ENCODE peak calls at places on chromosomes 6 and 20, in eight cellular contexts. Z is A549, A is endothelial cell, U is GM10248, B is BJ, W is GM13976, D is omental fat pad, C is cardiac muscle cell. Y is an unnamed sample.

GRCh38 chr20:38222231-38222922 is 38.2 kb downstream of the KIAA1755 start:
- DNase-seq in Z (peak), A (peak), U (peak), B (no peak), W (peak), D (peak), C (peak), Y (peak)

GRCh38 chr6:20400476-20401402 is 940 bp upstream of the E2F3 start:
- DNase-seq in Z (peak), A (peak), U (peak), B (no peak), W (no peak), D (peak), C (peak), Y (peak)

GRCh38 chr6:80163754-80164187 is 57.3 kb downstream of the BCKDHB start:
- DNase-seq in Z (peak), A (no peak), U (peak), B (peak), W (peak), D (no peak), C (peak), Y (peak)

GRCh38 chr6:91645811-91646210 is 1058.9 kb upstream of the MAP3K7 start:
- DNase-seq in Z (no peak), A (no peak), U (no peak), B (no peak), W (no peak), D (no peak), C (no peak), Y (no peak)

GRCh38 chr6:111050265-111051023 is 36.9 kb upstream of the SLC16A10 start:
- DNase-seq in Z (no peak), A (no peak), U (no peak), B (no peak), W (no peak), D (no peak), C (no peak), Y (no peak)

GRCh38 chr6:27250955-27251671 is 3.6 kb downstream of the PRSS16 start:
- DNase-seq in Z (peak), A (peak), U (peak), B (no peak), W (peak), D (no peak), C (peak), Y (peak)

GRCh38 chr6:144104898-144105487 is 9.6 kb upstream of the SF3B5 start:
- DNase-seq in Z (peak), A (peak), U (peak), B (peak), W (peak), D (no peak), C (peak), Y (peak)

GRCh38 chr20:14986026-14986655 is 648.7 kb upstream of the FLRT3 start:
- DNase-seq in Z (peak), A (no peak), U (no peak), B (no peak), W (no peak), D (no peak), C (no peak), Y (no peak)

GRCh38 chr6:111307275-111307858 is 175.7 kb downstream of the REV3L start:
- DNase-seq in Z (no peak), A (no peak), U (no peak), B (no peak), W (no peak), D (no peak), C (no peak), Y (no peak)

GRCh38 chr6:152121910-152122309 is 314.4 kb downstream of the ESR1 start:
- DNase-seq in Z (no peak), A (no peak), U (no peak), B (no peak), W (no peak), D (no peak), C (no peak), Y (no peak)

GRCh38 chr20:64188682-64189529 is 24.7 kb downstream of the MYT1 start:
- DNase-seq in Z (peak), A (peak), U (no peak), B (no peak), W (no peak), D (no peak), C (no peak), Y (no peak)

GRCh38 chr6:53043626-53044025 is 21.6 kb upstream of the FBXO9 start:
- DNase-seq in Z (no peak), A (no peak), U (no peak), B (no peak), W (no peak), D (no peak), C (no peak), Y (no peak)

GRCh38 chr6:116011096-116011401 is 49.6 kb downstream of the FRK start:
- DNase-seq in Z (no peak), A (no peak), U (no peak), B (no peak), W (no peak), D (no peak), C (no peak), Y (no peak)
- TF ChIP-seq CTCF in Z (no peak), A (no peak), U (no peak), B (no peak), W (no peak), D (no peak), C (no peak), Y (no peak)

GRCh38 chr6:17470953-17471335 is 77.5 kb downstream of the CAP2 start:
- DNase-seq in Z (no peak), A (no peak), U (no peak), B (no peak), W (no peak), D (no peak), C (no peak), Y (no peak)

GRCh38 chr6:17470209-17470952 is 77.0 kb downstream of the CAP2 start:
- DNase-seq in Z (no peak), A (no peak), U (no peak), B (no peak), W (no peak), D (no peak), C (no peak), Y (no peak)

GRCh38 chr6:17472653-17473183 is 79.3 kb downstream of the CAP2 start:
- DNase-seq in Z (no peak), A (no peak), U (no peak), B (no peak), W (no peak), D (no peak), C (peak), Y (no peak)

GRCh38 chr6:17466707-17467106 is 73.3 kb downstream of the CAP2 start:
- DNase-seq in Z (peak), A (no peak), U (no peak), B (no peak), W (no peak), D (no peak), C (no peak), Y (no peak)

GRCh38 chr6:17469006-17469972 is 75.9 kb downstream of the CAP2 start:
- DNase-seq in Z (no peak), A (no peak), U (no peak), B (no peak), W (no peak), D (no peak), C (no peak), Y (no peak)
- TF ChIP-seq CTCF in Z (no peak), A (peak), U (no peak), B (no peak), W (no peak), D (no peak), C (peak), Y (no peak)

GRCh38 chr20:51713213-51713598 is 55.0 kb downstream of the ATP9A start:
- DNase-seq in Z (no peak), A (no peak), U (no peak), B (no peak), W (no peak), D (no peak), C (no peak), Y (no peak)

GRCh38 chr20:51711426-51711825 is 56.8 kb downstream of the ATP9A start:
- DNase-seq in Z (no peak), A (no peak), U (no peak), B (no peak), W (no peak), D (no peak), C (no peak), Y (no peak)

GRCh38 chr20:51715028-51715872 is 52.9 kb downstream of the ATP9A start:
- DNase-seq in Z (no peak), A (no peak), U (no peak), B (no peak), W (no peak), D (no peak), C (no peak), Y (no peak)

GRCh38 chr20:51710503-51710902 is 57.7 kb downstream of the ATP9A start:
- DNase-seq in Z (no peak), A (no peak), U (no peak), B (no peak), W (no peak), D (no peak), C (no peak), Y (no peak)

DNA sequence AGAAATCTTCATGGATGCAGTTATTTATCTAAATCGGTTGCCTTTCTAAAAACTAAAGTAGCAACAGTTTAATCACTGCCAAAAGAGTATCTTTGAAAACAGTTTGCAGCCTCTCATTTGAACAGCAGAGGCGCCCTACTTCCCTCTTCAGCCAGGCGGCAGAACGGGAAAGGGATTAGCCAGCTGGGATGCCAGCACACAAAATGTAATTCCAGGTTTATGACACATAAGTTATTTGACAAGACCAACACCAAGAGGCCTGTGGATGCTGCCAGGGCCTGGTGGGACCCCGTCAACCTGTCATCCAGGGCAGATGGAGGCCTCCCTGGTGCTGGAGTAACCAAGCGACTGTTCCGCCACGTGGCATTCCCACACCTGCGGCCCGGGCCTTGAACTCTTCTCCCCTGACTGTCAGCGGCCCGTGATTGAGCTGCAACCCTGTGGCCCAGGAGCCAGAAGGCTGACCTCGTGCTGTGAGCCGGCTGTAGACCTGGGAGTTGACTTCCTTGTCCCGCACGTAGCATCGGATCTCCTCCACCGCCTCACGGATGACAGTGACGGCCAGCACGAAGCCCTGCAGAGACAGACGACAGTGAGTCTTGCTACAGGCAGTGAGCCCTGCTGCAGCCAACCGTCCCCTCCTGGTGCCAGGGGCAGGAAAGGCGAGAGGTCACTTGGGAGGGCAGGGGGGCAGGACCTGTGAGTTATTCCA is 55.5 kb downstream of the ATP9A start:
- DNase-seq in Z (peak), A (peak), U (no peak), B (no peak), W (no peak), D (no peak), C (peak), Y (no peak)
- TF ChIP-seq CTCF in Z (peak), A (peak), U (no peak), B (peak), W (no peak), D (no peak), C (peak), Y (no peak)

GRCh38 chr20:44017211-44017610 is 102.6 kb downstream of the TOX2 start:
- DNase-seq in Z (no peak), A (no peak), U (no peak), B (no peak), W (no peak), D (no peak), C (no peak), Y (no peak)
- TF ChIP-seq CTCF in Z (no peak), A (no peak), U (no peak), B (no peak), W (no peak), D (no peak), C (no peak), Y (no peak)

DNA sequence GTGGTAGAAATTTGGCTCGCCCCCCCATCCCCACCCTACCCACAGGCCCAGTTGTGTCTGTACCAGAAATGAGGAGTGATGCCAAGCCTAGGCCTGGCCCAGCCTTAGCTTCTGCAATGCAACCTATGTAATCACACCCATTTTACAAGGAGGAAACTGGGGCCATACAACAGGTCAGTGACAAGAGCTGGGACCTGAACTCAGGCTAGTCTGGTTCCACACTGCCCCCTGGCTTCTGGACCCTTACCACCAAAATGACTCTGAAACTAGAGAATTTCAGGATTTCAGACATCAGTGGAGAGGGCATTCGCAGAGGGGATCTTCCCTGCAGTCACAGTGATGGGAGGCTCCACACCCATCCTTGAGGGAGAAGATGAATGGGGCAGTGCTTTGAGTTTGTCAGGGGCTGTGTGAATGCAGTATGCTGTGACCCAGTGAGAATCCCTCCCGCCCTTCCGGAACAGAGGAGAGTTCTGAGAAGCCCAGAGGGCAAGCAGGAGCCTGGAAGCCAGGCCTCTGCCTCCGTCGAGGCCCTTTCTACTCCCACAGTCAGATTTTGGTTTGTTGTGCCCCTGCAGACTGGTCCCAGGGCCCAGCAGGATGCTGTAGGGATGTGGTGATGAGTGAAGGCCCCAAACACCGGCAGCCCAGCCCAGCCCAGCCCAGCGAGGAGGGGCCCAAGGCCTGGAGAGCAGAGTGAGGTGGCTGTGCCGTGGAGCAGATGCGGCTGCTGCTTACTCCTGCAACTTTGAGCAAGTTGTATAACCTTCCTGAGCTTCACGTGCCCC is 48.1 kb upstream of the MYL9 start:
- DNase-seq in Z (no peak), A (peak), U (peak), B (no peak), W (no peak), D (no peak), C (no peak), Y (peak)
- TF ChIP-seq CTCF in Z (peak), A (peak), U (peak), B (peak), W (peak), D (no peak), C (peak), Y (no peak)

GRCh38 chr6:149845549-149845948 is 18.6 kb downstream of the LRP11 start:
- DNase-seq in Z (no peak), A (no peak), U (no peak), B (no peak), W (no peak), D (no peak), C (no peak), Y (no peak)

GRCh38 chr6:149842331-149842730 is 21.8 kb downstream of the LRP11 start:
- DNase-seq in Z (no peak), A (no peak), U (no peak), B (no peak), W (no peak), D (no peak), C (no peak), Y (no peak)

GRCh38 chr6:149843051-149843633 is 21.0 kb downstream of the LRP11 start:
- DNase-seq in Z (no peak), A (no peak), U (no peak), B (no peak), W (no peak), D (no peak), C (no peak), Y (no peak)

GRCh38 chr6:149844480-149844879 is 19.7 kb downstream of the LRP11 start:
- DNase-seq in Z (no peak), A (no peak), U (no peak), B (no peak), W (no peak), D (no peak), C (no peak), Y (no peak)

DNA sequence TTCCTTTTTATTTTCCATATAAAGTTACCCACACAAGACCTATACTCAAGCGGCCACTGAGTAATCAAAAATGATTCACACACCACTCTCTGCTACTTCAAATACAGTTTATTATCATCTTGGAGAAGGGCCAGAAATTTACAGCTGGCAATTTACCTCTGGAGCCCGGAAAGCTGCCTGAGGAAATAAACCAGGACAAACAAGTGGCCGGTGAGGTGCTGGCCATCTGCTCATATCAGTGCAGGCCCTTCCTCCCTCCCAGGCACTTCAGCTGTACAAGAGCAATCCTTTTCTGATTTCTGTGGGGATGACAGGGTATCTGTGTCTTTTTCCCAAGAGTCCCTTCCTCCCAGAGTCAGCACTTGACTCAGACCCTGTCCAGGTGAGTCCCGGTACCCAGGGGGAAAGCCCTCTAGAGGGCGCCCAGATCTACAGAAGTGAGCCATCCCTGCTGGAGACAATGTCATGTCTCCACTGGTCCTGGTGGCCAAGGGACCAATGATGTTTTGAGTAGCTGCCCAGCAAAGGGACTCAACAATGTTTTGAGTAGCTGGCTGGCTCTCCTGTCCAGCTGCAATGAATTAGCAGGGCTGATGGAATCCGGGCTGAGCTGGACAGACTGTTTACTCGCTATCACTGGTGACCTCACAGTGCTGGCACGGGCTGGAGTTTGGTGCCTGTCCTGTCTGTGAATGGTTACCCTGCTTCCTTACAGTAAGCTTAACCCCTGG is 23.6 kb downstream of the LRP11 start:
- DNase-seq in Z (peak), A (peak), U (peak), B (no peak), W (peak), D (no peak), C (peak), Y (peak)
- TF ChIP-seq CTCF in Z (peak), A (peak), U (peak), B (peak), W (peak), D (no peak), C (peak), Y (peak)